ENCODE peak calls at places on chromosomes 4 and X, in four cellular contexts. Z is occipital lobe, D is GM12865, B is NCI-H510A treated with DMSO at 0.1 percent for 48 hours. K is an unnamed sample.

GRCh38 chr4:101178731-101179130 is 168.6 kb downstream of the PPP3CA start:
- DNase-seq in D (no peak), B (no peak), Z (no peak), K (no peak)

GRCh38 chrX:15299945-15300851 is 15.2 kb downstream of the ASB11 start:
- DNase-seq in B (peak), Z (no peak), D (peak), K (peak)

GRCh38 chrX:33211356-33212254 is at the start of gene DMD:
- DNase-seq in D (no peak), Z (peak), B (no peak), K (no peak)

GRCh38 chr4:101730291-101731117 is 60.0 kb upstream of the BANK1 start:
- DNase-seq in B (peak), Z (no peak), D (peak), K (peak)

GRCh38 chr4:25928320-25928955 is 14.4 kb downstream of the SMIM20 start:
- DNase-seq in Z (no peak), D (no peak), B (peak), K (peak)

GRCh38 chr4:31134720-31135119 is 414.6 kb downstream of the PCDH7 start:
- DNase-seq in B (no peak), Z (no peak), D (no peak), K (no peak)

GRCh38 chr4:31328921-31329320 is 608.8 kb downstream of the PCDH7 start:
- DNase-seq in B (no peak), Z (peak), D (no peak), K (no peak)

GRCh38 chrX:10649286-10649685 is 28.9 kb upstream of the MID1 start:
- DNase-seq in D (no peak), B (no peak), Z (no peak), K (no peak)

GRCh38 chr4:1081689-1082040 is 31.7 kb downstream of the RNF212 start:
- DNase-seq in Z (no peak), D (no peak), B (no peak), K (no peak)

GRCh38 chr4:1754336-1754735 is 33.0 kb downstream of the TACC3 start:
- DNase-seq in B (no peak), D (no peak), Z (no peak), K (no peak)

GRCh38 chr4:22625301-22625700 is 67.4 kb upstream of the GBA3 start:
- DNase-seq in B (no peak), D (no peak), Z (no peak), K (no peak)

GRCh38 chr4:94419956-94420355 is 31.8 kb upstream of the PDLIM5 start:
- DNase-seq in Z (no peak), D (no peak), B (no peak), K (no peak)

GRCh38 chrX:115021121-115021520 is 3.7 kb upstream of the IL13RA2 start:
- DNase-seq in B (no peak), Z (no peak), D (no peak), K (no peak)

GRCh38 chr4:168715889-168716288 is 219.0 kb downstream of the PALLD start:
- DNase-seq in B (no peak), Z (no peak), D (no peak), K (no peak)

GRCh38 chr4:73596001-73596400 is 24.2 kb downstream of the RASSF6 start:
- DNase-seq in Z (no peak), B (no peak), D (no peak), K (no peak)

GRCh38 chr4:117893207-117893606 is 141.1 kb upstream of the NDST3 start:
- DNase-seq in D (no peak), Z (no peak), B (no peak), K (no peak)

GRCh38 chrX:77528034-77528433 is 80.8 kb downstream of the FGF16 start:
- DNase-seq in D (no peak), Z (no peak), B (no peak), K (peak)

GRCh38 chr4:183449193-183449888 is 4.9 kb downstream of the CDKN2AIP start:
- DNase-seq in B (no peak), D (no peak), Z (no peak), K (no peak)

GRCh38 chr4:77852892-77853495 is 9.6 kb upstream of the MRPL1 start:
- DNase-seq in D (peak), Z (no peak), B (peak), K (no peak)

GRCh38 chrX:8987672-8988250 is 46.2 kb downstream of the FAM9B start:
- DNase-seq in B (no peak), D (peak), Z (no peak), K (no peak)

GRCh38 chr4:48173055-48173991 is 39.3 kb upstream of the TXK start:
- DNase-seq in D (peak), B (no peak), Z (peak), K (no peak)

GRCh38 chr4:7655549-7656243 is 221.0 kb upstream of the PSAPL1 start:
- DNase-seq in Z (no peak), D (no peak), B (no peak), K (no peak)

GRCh38 chr4:88765729-88766128 is 68.1 kb upstream of the NAP1L5 start:
- DNase-seq in D (no peak), B (no peak), Z (no peak), K (no peak)

GRCh38 chrX:130676861-130677260 is 226.1 kb downstream of the ENOX2 start:
- DNase-seq in D (no peak), B (peak), Z (no peak), K (no peak)

GRCh38 chr4:185839204-185839712 is 27.3 kb upstream of the SORBS2 start:
- DNase-seq in Z (no peak), B (no peak), D (peak), K (no peak)

GRCh38 chr4:113971706-113972360 is 7.6 kb downstream of the ARSJ start:
- DNase-seq in Z (no peak), D (no peak), B (peak), K (no peak)

GRCh38 chr4:44446801-44447562 is 1.6 kb downstream of the KCTD8 start:
- DNase-seq in Z (no peak), B (peak), D (no peak), K (peak)

GRCh38 chr4:57073559-57073958 is 36.6 kb downstream of the IGFBP7 start:
- DNase-seq in Z (no peak), B (no peak), D (no peak), K (no peak)

GRCh38 chr4:168515222-168516011 is 18.6 kb downstream of the PALLD start:
- DNase-seq in Z (no peak), D (no peak), B (no peak), K (no peak)

GRCh38 chrX:129705377-129705925 is 33.3 kb upstream of the XPNPEP2 start:
- DNase-seq in B (no peak), D (no peak), Z (no peak), K (no peak)

GRCh38 chrX:65601530-65602281 is 65.7 kb upstream of the MSN start:
- DNase-seq in B (peak), Z (no peak), D (peak), K (no peak)

GRCh38 chr4:3708103-3708510 is 58.1 kb upstream of the ADRA2C start:
- DNase-seq in D (no peak), B (no peak), Z (peak), K (no peak)

GRCh38 chrX:71282514-71283408 is 674 bp upstream of the NONO start:
- DNase-seq in Z (no peak), D (peak), B (peak), K (peak)

GRCh38 chrX:39946822-39947221 is 150.9 kb downstream of the BCOR start:
- DNase-seq in B (no peak), D (no peak), Z (no peak), K (no peak)

GRCh38 chr4:14772388-14772787 is 229.9 kb upstream of the CPEB2 start:
- DNase-seq in B (no peak), D (peak), Z (no peak), K (no peak)

GRCh38 chrX:31423575-31424284 is 351.9 kb upstream of the FTHL17 start:
- DNase-seq in D (peak), B (peak), Z (no peak), K (no peak)

GRCh38 chrX:134990475-134991473 is at the start of gene SMIM10:
- DNase-seq in D (peak), B (no peak), Z (peak), K (no peak)

GRCh38 chrX:13165266-13165665 is 120.8 kb upstream of the FAM9C start:
- DNase-seq in D (no peak), B (no peak), Z (no peak), K (no peak)

GRCh38 chr4:37891221-37892159 is 606 bp downstream of the TBC1D1 start:
- DNase-seq in D (peak), Z (peak), B (no peak), K (peak)